ENCODE peak calls at places on chromosomes 13 and 19, in nine cellular contexts. V, S, C, X, U, M, E, I and W are unnamed samples. For H3K4me1, the result is how much of the 10 kb centered on the place peaks cover.

GRCh38 chr19:19420570-19421301 is 15.3 kb downstream of the GATAD2A start:
- DNase-seq in S (no peak), I (no peak), M (no peak), U (no peak), E (peak), V (no peak), X (no peak), C (no peak), W (no peak)

GRCh38 chr13:111629933-111630332 is 309.5 kb downstream of the TEX29 start:
- DNase-seq in I (no peak), S (no peak), M (no peak), C (no peak), V (no peak), E (no peak), X (no peak), U (no peak), W (no peak)

GRCh38 chr19:50333235-50333736 is 4.1 kb upstream of the KCNC3 start:
- DNase-seq in V (peak), X (peak), E (peak), M (peak), U (no peak), I (peak), S (peak), C (peak), W (peak)

GRCh38 chr13:51435002-51435578 is 17.7 kb downstream of the INTS6 start:
- DNase-seq in V (peak), U (no peak), C (no peak), I (no peak), S (no peak), M (no peak), E (no peak), X (no peak), W (no peak)

GRCh38 chr19:3669616-3670257 is 30.5 kb downstream of the PIP5K1C start:
- DNase-seq in C (no peak), E (no peak), X (no peak), S (no peak), I (no peak), M (no peak), V (no peak), U (no peak), W (no peak)

GRCh38 chr19:51480590-51480989 is 2.3 kb downstream of the CEACAM18 start:
- DNase-seq in V (no peak), X (no peak), C (no peak), U (no peak), E (no peak), I (no peak), S (no peak), M (no peak), W (no peak)

GRCh38 chr13:100710176-100710575 is 35.6 kb upstream of the TMTC4 start:
- DNase-seq in C (no peak), M (no peak), I (no peak), S (no peak), E (no peak), X (no peak), U (no peak), V (no peak), W (no peak)

GRCh38 chr13:44719857-44720671 is 143.9 kb upstream of the TSC22D1 start:
- DNase-seq in S (no peak), U (no peak), C (no peak), X (peak), E (no peak), I (no peak), V (peak), M (no peak), W (no peak)

GRCh38 chr19:4194353-4194752 is 11.9 kb downstream of the ANKRD24 start:
- DNase-seq in I (no peak), M (no peak), S (no peak), V (no peak), X (no peak), E (no peak), C (no peak), U (no peak), W (no peak)

GRCh38 chr13:96053003-96053703 is at the start of gene UGGT2:
- DNase-seq in V (peak), M (peak), U (peak), I (peak), X (peak), C (peak), S (peak), E (peak), W (peak)

GRCh38 chr13:74136089-74136658 is 2.0 kb upstream of the KLF12 start:
- DNase-seq in U (no peak), S (peak), X (no peak), C (peak), E (peak), V (peak), M (peak), I (no peak), W (peak)

GRCh38 chr13:89857502-89857901 is 1490.0 kb upstream of the MIR17HG start:
- DNase-seq in S (no peak), E (no peak), I (no peak), M (no peak), V (no peak), X (no peak), U (no peak), C (no peak), W (no peak)

GRCh38 chr19:3047307-3048189 is 14.7 kb downstream of the TLE5 start:
- DNase-seq in C (peak), E (peak), S (peak), I (peak), X (peak), V (peak), U (peak), M (peak), W (peak)

GRCh38 chr19:12787458-12787857 is 3.8 kb upstream of the JUNB start:
- DNase-seq in U (no peak), S (no peak), C (no peak), X (no peak), I (no peak), E (no peak), M (no peak), V (no peak), W (peak)
- H3K4me1 ChIP-seq in U (half or more), S (half or more), C (under half), X (under half), I (half or more), E (half or more), M (half or more), V (half or more), W (half or more)

GRCh38 chr13:48648446-48648845 is 5.3 kb upstream of the CYSLTR2 start:
- DNase-seq in E (no peak), U (no peak), X (no peak), M (no peak), S (no peak), I (no peak), V (no peak), C (no peak), W (no peak)
- TF ChIP-seq POLR2A in E (no peak), U (no peak), X (no peak), M (no peak), S (no peak), I (no peak), V (no peak), C (no peak), W (no peak)

DNA sequence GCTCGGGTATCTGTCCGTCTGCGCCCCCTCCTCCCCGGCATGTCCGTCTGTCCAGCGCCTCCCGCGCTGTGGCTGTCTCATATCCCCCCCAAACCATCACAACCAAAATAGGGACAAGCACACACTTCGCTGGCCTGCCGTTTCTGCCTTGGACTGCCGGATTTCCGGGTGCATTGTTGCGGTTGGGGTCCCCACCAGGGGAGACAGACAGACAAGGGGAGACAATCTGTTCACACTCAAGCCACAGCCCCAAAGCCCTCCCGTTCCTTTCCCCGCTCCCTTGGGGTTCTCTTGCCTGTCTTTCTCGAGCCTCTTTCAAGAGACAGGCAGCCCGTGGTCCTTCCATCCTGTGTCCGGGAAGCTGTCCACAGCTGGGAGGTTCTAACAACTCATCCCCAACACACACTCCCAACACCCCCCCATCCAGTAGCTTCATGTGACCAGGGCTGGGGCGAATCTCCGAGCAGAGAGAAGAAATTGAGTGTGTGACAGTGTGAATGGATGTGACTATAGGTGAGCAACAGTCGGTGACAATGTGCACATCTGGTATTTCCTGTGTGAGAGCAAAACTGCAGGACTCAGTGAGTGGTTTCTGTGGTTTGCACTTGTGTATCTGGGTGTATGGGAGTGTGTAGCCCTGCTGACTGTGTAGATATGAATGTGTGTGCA is 16.5 kb upstream of the FOSB start:
- DNase-seq in U (no peak), V (no peak), X (peak), I (no peak), S (peak), E (no peak), C (no peak), M (peak), W (peak)
- H3K4me1 ChIP-seq in U (half or more), V (half or more), X (under half), I (under half), S (under half), E (under half), C (under half), M (half or more), W (under half)

GRCh38 chr19:11197291-11198174 is at the start of gene KANK2:
- DNase-seq in X (peak), S (peak), I (peak), U (peak), V (peak), M (peak), E (peak), C (peak), W (peak)
- TF ChIP-seq POLR2A in X (no peak), S (peak), I (peak), U (peak), V (peak), M (peak), E (peak), C (peak), W (peak)

DNA sequence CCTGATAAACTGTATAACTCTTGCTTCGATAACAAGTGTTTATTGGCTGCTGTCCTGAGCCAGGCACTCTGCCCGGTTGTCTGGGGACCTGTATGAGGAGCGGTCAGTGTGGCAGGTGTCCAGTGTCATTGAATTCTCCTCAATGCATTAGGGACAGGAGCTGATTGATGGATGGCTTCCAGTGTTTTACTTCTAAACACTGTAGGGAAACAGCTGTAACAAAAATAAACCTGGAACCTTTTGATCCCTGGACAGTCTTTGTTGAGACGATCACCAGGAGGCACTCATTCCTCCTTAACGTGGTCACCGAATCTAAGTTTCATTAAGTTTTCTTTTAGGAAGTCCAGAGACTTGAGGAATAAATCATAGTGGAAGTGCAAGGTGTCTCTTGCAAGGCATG is 17.9 kb downstream of the UBAC2 start:
- DNase-seq in C (peak), X (no peak), U (no peak), V (no peak), S (peak), I (no peak), E (no peak), M (no peak), W (peak)
- H3K4me1 ChIP-seq in C (under half), X (under half), U (half or more), V (under half), S (half or more), I (under half), E (under half), M (under half), W (under half)

GRCh38 chr19:1863638-1864479 is 480 bp upstream of the KLF16 start:
- DNase-seq in U (no peak), I (peak), V (peak), M (peak), E (peak), C (peak), S (peak), X (peak), W (peak)
- TF ChIP-seq POLR2A in U (peak), I (no peak), V (no peak), M (peak), E (peak), C (peak), S (no peak), X (no peak), W (no peak)

DNA sequence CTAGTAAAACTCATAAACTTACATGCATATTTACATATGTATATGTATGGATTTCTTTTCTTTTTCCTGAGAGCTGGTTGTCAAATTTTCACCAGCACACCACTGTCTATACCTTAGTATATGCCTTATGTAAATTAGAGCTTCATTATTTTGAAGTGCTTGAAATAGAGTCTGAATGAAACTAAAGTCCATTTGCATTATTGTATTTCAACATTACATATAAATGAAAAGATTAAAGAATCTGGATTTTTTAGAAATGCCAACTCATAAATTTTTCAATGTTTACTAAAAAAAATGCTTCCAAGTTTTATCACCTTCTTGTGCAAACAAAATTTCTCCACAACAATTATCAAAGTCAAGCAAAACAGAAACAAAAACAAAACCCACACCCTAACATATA is 18.5 kb downstream of the MED26 start:
- DNase-seq in E (no peak), X (no peak), U (no peak), S (no peak), M (no peak), I (no peak), V (no peak), C (no peak), W (no peak)
- H3K4me1 ChIP-seq in E (under half), X (under half), U (under half), S (half or more), M (half or more), I (under half), V (under half), C (under half), W (under half)

DNA sequence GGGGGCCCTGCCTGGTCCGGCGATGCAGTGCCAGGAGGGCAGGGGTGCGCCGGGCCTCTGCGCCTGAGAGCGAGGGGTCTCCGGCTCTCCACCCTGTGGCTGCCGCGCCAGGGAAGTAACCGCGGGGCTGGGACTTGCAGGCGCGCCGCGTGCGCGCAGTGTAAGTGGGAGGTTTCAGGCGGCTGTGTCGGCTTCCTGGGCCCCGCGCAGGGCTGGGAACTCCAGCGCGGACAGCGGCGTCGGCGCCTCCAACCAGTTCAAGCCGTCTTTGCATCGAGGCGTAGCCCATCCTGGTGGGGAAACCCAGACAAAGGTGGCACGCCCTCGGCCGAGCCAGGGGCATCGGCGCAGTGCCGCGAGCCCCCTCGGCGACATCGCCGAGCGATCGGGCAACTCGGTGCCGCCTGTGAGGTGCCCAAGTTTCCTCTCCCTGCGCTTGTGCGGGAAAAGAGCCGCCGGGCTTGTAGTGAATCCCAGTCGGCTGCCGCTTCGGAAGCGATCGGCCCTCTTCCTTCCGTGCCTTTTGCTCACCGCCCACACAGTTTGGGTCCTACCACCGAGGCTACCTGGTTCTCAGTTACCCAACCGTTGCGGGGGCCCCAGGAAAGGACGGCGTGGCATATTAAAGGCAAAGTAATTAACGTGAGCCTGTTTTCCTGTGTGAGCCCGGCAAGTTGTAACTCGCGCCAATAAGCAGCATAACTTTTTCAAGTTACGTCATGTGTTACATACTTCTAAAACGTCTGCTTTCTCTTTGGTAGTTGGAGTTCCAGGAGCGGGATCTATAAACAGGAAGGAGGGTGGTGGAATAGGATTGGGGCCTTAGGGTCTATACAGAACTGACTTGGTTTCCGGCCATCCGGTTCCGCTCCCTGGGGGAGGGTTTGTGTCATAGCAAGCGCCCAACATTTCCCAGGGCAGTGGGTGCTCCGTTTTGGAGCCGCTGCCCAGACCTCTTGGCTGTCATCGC is 1.2 kb downstream of the LRCH1 start:
- DNase-seq in S (peak), I (peak), C (peak), V (peak), X (peak), E (peak), M (peak), U (peak), W (peak)
- TF ChIP-seq POLR2A in S (no peak), I (peak), C (peak), V (no peak), X (no peak), E (peak), M (peak), U (no peak), W (peak)